ENCODE peak calls at places on chromosomes 5 and 9, in five cellular contexts. M, R, H, I and B are unnamed samples.

GRCh38 chr5:95668216-95668615 is 14.6 kb downstream of the SPATA9 start:
- DNase-seq in I (no peak), M (no peak), H (peak; percentile 47), R (no peak), B (no peak)

GRCh38 chr5:8019719-8020218 is 150.8 kb downstream of the MTRR start:
- DNase-seq in R (no peak), M (no peak), I (no peak), H (no peak), B (no peak)

GRCh38 chr9:104557179-104557634 is 11.8 kb upstream of the OR13C8 start:
- DNase-seq in M (no peak), H (no peak), R (no peak), I (no peak), B (no peak)

GRCh38 chr9:89622933-89623861 is 18.4 kb downstream of the GADD45G start:
- DNase-seq in I (no peak), R (no peak), M (no peak), H (no peak), B (no peak)

GRCh38 chr9:124780060-124780756 is 3.3 kb downstream of the OLFML2A start:
- DNase-seq in H (no peak), R (no peak), M (no peak), I (no peak), B (peak; percentile 91)

GRCh38 chr5:13976867-13977479 is 32.5 kb upstream of the DNAH5 start:
- DNase-seq in H (peak; percentile 53), I (peak; percentile 34), M (no peak), R (peak; percentile 26), B (no peak)

GRCh38 chr5:132771559-132771998 is 5.5 kb downstream of the SEPTIN8 start:
- DNase-seq in M (no peak), I (no peak), R (no peak), H (peak; percentile 73), B (no peak)

GRCh38 chr9:74016004-74016403 is 481.1 kb upstream of the RORB start:
- DNase-seq in M (no peak), I (no peak), R (no peak), H (no peak), B (no peak)

GRCh38 chr9:98231770-98232478 is 23.5 kb downstream of the TBC1D2 start:
- DNase-seq in H (peak; percentile 88), M (no peak), I (no peak), R (no peak), B (no peak)

GRCh38 chr5:466661-467310 is 23.8 kb downstream of the EXOC3 start:
- DNase-seq in H (no peak), M (peak; percentile 6), R (no peak), I (no peak), B (no peak)

GRCh38 chr9:119836036-119836435 is 466.8 kb upstream of the BRINP1 start:
- DNase-seq in M (peak; percentile 69), R (no peak), I (no peak), H (no peak), B (no peak)

GRCh38 chr5:103424008-103424407 is 138.6 kb downstream of the NUDT12 start:
- DNase-seq in R (no peak), M (no peak), H (peak; percentile 15), I (no peak), B (no peak)

GRCh38 chr5:64347308-64347707 is 158.5 kb upstream of the RGS7BP start:
- DNase-seq in R (no peak), H (peak; percentile 2), M (no peak), I (no peak), B (no peak)

GRCh38 chr5:120901199-120901598 is 437.1 kb downstream of the PRR16 start:
- DNase-seq in M (no peak), R (no peak), H (no peak), I (no peak), B (no peak)

GRCh38 chr5:56681346-56681745 is 134.0 kb upstream of the MAP3K1 start:
- DNase-seq in R (no peak), I (no peak), M (no peak), H (peak; percentile 49), B (no peak)

GRCh38 chr5:139658928-139659667 is 10.9 kb downstream of the CXXC5 start:
- DNase-seq in R (no peak), I (no peak), M (no peak), H (peak; percentile 63), B (no peak)

GRCh38 chr5:154756871-154757646 is 1.9 kb downstream of the LARP1 start:
- DNase-seq in I (peak; percentile 54), M (peak; percentile 56), H (peak; percentile 48), R (no peak), B (no peak)
- TF ChIP-seq CTCF in I (no peak), M (no peak), H (no peak), R (no peak), B (no peak)

DNA sequence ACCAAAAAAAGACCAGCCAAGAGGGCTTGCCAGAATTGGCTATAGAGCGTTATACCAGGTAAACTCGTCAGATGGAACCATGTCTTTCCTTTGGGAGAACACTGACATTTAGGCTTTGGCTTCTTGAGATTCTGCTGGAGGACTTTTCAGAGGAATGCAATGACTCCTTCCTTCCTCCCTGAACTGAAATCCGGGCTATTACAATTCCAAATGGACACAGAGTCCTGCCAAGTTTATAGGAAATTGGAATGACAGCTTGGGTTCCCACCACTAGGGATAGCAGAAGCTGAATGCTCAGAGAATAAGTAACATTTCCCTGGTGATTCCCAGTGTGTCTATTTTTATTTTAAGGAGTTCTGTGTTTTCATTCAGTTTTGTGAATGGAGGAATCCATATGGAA is 143.0 kb downstream of the FGF1 start:
- DNase-seq in I (no peak), R (no peak), H (peak; percentile 73), M (no peak), B (no peak)
- TF ChIP-seq CTCF in I (no peak), R (no peak), H (peak; percentile 16), M (no peak), B (peak; percentile 44)

GRCh38 chr5:178825444-178825843 is 34.3 kb upstream of the ZNF354B start:
- DNase-seq in R (no peak), M (no peak), H (no peak), I (no peak), B (no peak)
- TF ChIP-seq CTCF in R (no peak), M (no peak), H (no peak), I (no peak), B (no peak)

GRCh38 chr5:54411176-54411575 is 44.3 kb upstream of the HSPB3 start:
- DNase-seq in H (no peak), I (no peak), M (no peak), R (no peak), B (no peak)
- TF ChIP-seq CTCF in H (no peak), I (no peak), M (no peak), R (no peak), B (no peak)

DNA sequence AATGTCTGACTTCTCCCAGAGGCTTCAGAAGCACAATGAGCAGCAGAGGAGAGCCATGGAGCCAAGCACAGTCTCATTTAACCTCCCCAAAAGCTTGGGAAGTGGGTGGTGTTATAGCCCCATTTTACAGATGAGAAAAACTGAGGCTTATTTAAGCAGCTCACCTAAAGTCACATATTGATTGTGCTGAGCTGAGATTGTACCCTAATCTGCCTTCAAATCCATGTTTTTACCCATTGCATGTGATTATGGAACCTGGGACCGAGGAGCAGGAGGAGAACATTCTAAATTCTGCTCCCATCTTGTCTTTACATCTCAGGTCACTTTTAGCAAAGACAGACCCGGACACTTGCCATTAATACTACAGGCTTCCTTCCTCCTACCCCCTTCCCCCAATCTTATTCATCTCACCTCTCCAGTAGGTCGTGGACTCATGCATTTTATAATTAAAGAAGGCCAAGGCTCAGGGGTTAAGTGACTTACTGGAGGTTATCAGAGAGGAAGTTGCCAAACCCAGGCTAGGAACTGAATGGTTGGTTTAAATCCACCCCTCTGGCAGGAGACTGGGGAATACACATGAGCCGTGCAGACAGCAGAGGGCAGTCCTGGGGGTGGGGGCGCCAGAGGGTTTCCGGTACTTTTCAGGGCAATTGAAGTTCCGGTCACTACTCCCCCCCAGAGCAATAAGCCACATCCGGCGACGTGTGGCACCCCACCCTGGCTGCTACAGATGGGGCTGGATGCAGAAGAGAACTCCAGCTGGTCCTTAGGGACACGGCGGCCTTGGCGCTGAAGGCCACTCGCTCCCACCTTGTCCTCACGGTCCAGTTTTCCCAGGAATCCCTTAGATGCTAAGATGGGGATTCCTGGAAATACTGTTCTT is 51.0 kb upstream of the IL17B start:
- DNase-seq in I (peak; percentile 85), M (no peak), R (peak; percentile 66), H (peak; percentile 75), B (no peak)
- TF ChIP-seq CTCF in I (peak; percentile 92), M (no peak), R (peak; percentile 53), H (peak; percentile 40), B (no peak)

GRCh38 chr5:114407783-114408182 is 45.9 kb downstream of the KCNN2 start:
- DNase-seq in M (no peak), I (no peak), R (no peak), H (no peak), B (no peak)
- TF ChIP-seq CTCF in M (no peak), I (no peak), R (no peak), H (no peak), B (no peak)